ENCODE peak calls at places on chromosomes 4 and X, in eight cellular contexts. K is pancreas, A is transverse colon, C is hepatocyte, F is IMR-90, Q is endodermal cell, Z is heart left ventricle, H is kidney. M is an unnamed sample. For H3K9me3, the result is how much of the 10 kb centered on the place peaks cover.

GRCh38 chr4:39151120-39151713 is 31.1 kb upstream of the WDR19 start:
- DNase-seq in H (no peak), F (peak), Z (no peak), C (no peak), A (no peak), K (no peak), Q (no peak), M (no peak)

GRCh38 chr4:112422644-112423043 is 93.3 kb downstream of the NEUROG2 start:
- DNase-seq in H (no peak), F (no peak), C (no peak), Z (no peak), Q (no peak), A (no peak), K (no peak), M (no peak)

GRCh38 chr4:122744229-122744628 is 11.7 kb downstream of the BBS12 start:
- DNase-seq in F (peak), K (no peak), C (peak), Z (no peak), A (no peak), Q (no peak), H (no peak), M (no peak)

GRCh38 chr4:121551881-121552280 is 144.9 kb downstream of the ANXA5 start:
- DNase-seq in Q (no peak), C (no peak), A (no peak), K (no peak), H (no peak), Z (no peak), F (no peak), M (no peak)

GRCh38 chr4:168722391-168722790 is 225.5 kb downstream of the PALLD start:
- DNase-seq in Z (no peak), H (no peak), Q (no peak), F (no peak), K (no peak), C (no peak), A (no peak), M (no peak)

GRCh38 chr4:78331186-78331585 is 220.4 kb upstream of the ANXA3 start:
- DNase-seq in Z (no peak), C (no peak), H (no peak), A (no peak), F (no peak), Q (no peak), K (no peak), M (no peak)

GRCh38 chr4:98605216-98605615 is 53.2 kb downstream of the TSPAN5 start:
- DNase-seq in A (no peak), Q (no peak), C (no peak), H (no peak), K (no peak), F (no peak), Z (no peak), M (no peak)

GRCh38 chr4:145812902-145813301 is 125.7 kb downstream of the ZNF827 start:
- DNase-seq in A (no peak), F (no peak), Q (no peak), Z (no peak), C (no peak), K (no peak), H (no peak), M (no peak)

GRCh38 chrX:14616301-14616700 is 87.0 kb downstream of the GLRA2 start:
- DNase-seq in Q (no peak), F (peak), A (no peak), K (no peak), H (no peak), Z (no peak), C (no peak), M (no peak)

GRCh38 chr4:54226399-54227260 is 2.5 kb upstream of the PDGFRA start:
- DNase-seq in A (peak), F (peak), Z (peak), C (peak), K (no peak), Q (peak), H (peak), M (no peak)

GRCh38 chr4:14233126-14233525 is 605.6 kb upstream of the BOD1L1 start:
- DNase-seq in F (no peak), C (no peak), K (no peak), A (no peak), Z (no peak), Q (no peak), H (no peak), M (no peak)

GRCh38 chr4:83716874-83717273 is 181.0 kb downstream of the GPAT3 start:
- DNase-seq in F (no peak), C (no peak), H (no peak), Z (no peak), Q (no peak), A (no peak), K (no peak), M (no peak)

GRCh38 chr4:35087216-35087615 is 1157.1 kb downstream of the ARAP2 start:
- DNase-seq in Q (no peak), H (no peak), C (no peak), K (no peak), F (no peak), Z (no peak), A (no peak), M (no peak)

GRCh38 chr4:114399085-114399484 is 199.5 kb upstream of the UGT8 start:
- DNase-seq in Q (peak), C (peak), H (no peak), Z (no peak), K (no peak), A (no peak), F (no peak), M (no peak)

GRCh38 chrX:40420899-40421729 is 159.7 kb upstream of the ATP6AP2 start:
- DNase-seq in A (no peak), H (no peak), F (no peak), Q (peak), Z (peak), C (no peak), K (no peak), M (no peak)

GRCh38 chrX:1592863-1593201 is 1.4 kb downstream of the AKAP17A start:
- DNase-seq in F (peak), K (no peak), A (no peak), Q (no peak), H (no peak), Z (no peak), C (peak), M (no peak)

GRCh38 chrX:37905436-37906147 is 58.2 kb upstream of the DYNLT3 start:
- DNase-seq in A (no peak), Z (peak), C (peak), K (peak), Q (peak), H (peak), F (peak), M (peak)

DNA sequence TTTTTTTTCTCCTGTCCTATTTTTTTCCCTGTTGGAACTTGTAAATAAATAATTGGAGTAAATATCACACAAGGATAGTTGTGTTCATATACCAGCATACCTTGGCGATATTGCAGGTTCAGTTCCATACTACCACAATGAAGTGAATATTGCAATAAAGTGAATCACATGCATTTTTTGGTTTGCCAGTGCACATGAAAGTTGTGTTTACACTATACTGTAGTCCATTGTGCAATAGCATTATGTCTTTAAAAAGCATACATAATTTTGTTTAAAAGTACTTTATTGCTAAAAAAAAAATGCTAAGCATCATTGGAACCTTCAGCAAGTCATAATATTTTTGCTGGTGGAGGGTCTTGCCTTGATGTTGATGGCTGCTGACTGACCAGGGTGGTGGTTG is 88.6 kb downstream of the GSTCD start:
- DNase-seq in Q (no peak), H (no peak), Z (no peak), F (peak), C (no peak), K (no peak), A (no peak), M (no peak)
- H3K9me3 ChIP-seq in Q (under half), H (under half), Z (under half), F (under half), C (under half), K (under half), A (under half), M (under half)

DNA sequence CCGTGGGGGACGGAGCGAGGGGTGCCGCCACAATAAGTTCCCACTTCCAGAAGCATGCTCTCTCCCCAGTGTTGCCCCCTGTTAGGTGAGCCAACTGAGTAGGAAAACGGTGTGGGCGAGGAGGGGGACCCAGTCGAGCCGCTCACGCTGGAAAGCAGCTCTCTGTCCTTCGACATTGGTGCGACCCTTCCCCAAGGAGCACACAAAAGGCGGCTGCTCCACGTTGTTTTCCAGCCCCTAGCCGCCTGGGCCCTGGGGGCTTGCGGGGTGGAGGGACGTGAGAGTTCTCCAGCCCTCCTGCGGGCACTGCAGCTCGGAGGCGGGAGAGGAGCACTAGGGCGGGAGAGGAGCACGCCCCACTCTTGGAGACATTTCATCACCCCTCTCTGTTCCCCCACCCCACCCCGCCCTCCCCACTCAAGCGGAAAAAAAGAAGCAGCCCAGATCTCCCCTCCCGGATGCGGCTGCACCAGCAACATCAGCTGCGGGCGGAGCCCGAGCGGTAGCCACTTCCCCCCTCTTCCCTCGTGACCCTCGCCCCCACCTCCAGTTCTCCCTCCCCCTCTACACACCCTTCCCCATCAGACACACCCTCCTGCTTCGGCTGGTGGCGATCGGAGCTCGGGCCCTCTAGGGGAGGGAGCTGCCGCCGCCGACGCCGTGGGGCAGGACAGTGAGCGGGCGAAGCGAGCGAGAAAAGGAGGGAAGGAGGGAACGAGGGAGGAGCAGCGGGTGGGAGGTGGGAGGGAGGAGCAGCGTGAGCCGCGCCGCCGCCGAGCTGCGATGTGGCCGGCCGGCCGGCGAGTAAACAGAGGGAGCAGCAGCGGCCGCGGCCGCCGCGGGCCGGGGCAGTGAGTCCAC is at the start of gene DOCK11:
- DNase-seq in H (peak), Q (peak), F (peak), Z (peak), C (peak), K (peak), A (peak), M (peak)
- H3K4me3 ChIP-seq in H (peak), Q (peak), F (peak), Z (peak), C (peak), K (peak), A (peak), M (peak)

DNA sequence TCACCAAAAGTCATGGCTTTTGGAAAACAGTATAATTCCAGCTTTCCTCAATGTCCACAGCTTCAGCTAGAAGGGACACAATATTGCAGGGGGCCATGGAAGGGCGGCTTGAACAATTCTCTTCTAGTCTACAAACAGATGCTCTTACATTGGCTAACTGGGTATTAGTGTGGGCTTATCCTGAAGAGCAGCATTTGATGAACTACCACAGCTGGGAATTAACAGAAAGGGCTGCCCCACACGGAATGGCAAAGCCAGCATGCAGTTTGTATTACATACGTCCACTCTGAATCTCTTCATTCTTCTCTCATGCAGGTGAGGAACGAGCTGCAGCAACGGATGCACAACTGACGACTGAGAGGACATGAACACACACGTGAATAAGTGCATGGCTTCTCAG is 13.0 kb upstream of the PDCL2 start:
- DNase-seq in A (no peak), F (no peak), Z (no peak), C (no peak), Q (no peak), H (no peak), K (no peak), M (no peak)
- H3K9me3 ChIP-seq in A (under half), F (under half), Z (under half), C (under half), Q (under half), H (under half), K (under half), M (under half)

GRCh38 chrX:3345281-3346081 is 971 bp downstream of the MXRA5 start:
- DNase-seq in C (peak), H (peak), Z (peak), F (no peak), K (peak), Q (peak), A (no peak), M (no peak)
- H3K4me3 ChIP-seq in C (peak), H (peak), Z (peak), F (peak), K (peak), Q (peak), A (no peak), M (no peak)

DNA sequence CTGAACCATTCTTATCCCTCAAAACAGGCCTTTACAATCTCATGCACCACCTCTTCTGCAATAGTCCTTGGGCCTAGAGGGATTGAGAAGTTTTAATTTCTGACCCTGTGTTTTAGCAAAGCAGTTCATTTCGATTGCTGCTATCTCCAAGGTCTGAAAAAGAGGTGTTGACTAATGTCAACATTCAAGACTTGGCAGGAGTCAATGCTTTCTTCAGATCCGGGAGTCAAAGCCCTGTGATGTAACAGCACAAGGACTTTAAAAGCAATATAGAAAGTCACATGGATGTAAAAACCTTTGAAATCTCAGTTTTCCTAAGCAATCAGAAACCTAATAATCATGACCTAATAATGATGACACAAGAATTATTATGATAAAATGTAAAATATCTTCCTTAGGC is 133.8 kb downstream of the ADAM29 start:
- DNase-seq in C (no peak), Q (no peak), K (no peak), F (no peak), H (no peak), Z (no peak), A (no peak), M (no peak)
- H3K9me3 ChIP-seq in C (under half), Q (under half), K (under half), F (under half), H (under half), Z (under half), A (under half), M (under half)